ENCODE peak calls at places on chromosomes 1 and 21, in ten cellular contexts. One of them, this sample, is unnamed. For H3K4me1, the result is how much of the 10 kb centered on the place peaks cover.

GRCh38 chr1:38106726-38107125 is 60.1 kb upstream of the POU3F1 start:
- DNase-seq in HepG2: no peak
- DNase-seq in adrenal gland: no peak
- DNase-seq in tibial nerve: no peak
- DNase-seq in HCT116: no peak
- DNase-seq in heart left ventricle: no peak
- DNase-seq in A549: no peak
- DNase-seq in esophagus squamous epithelium: no peak
- DNase-seq in breast epithelium: no peak
- DNase-seq in IMR-90: no peak
- DNase-seq in this sample: no peak

GRCh38 chr1:20282544-20282943 is 8.1 kb upstream of the VWA5B1 start:
- DNase-seq in esophagus squamous epithelium: no peak
- DNase-seq in IMR-90: no peak
- DNase-seq in heart left ventricle: peak
- DNase-seq in HCT116: no peak
- DNase-seq in breast epithelium: peak
- DNase-seq in A549: no peak
- DNase-seq in tibial nerve: no peak
- DNase-seq in adrenal gland: no peak
- DNase-seq in HepG2: no peak
- DNase-seq in this sample: no peak

GRCh38 chr1:15956150-15956549 is 19.8 kb downstream of the ZBTB17 start:
- DNase-seq in tibial nerve: no peak
- DNase-seq in A549: no peak
- DNase-seq in esophagus squamous epithelium: no peak
- DNase-seq in breast epithelium: no peak
- DNase-seq in HepG2: no peak
- DNase-seq in HCT116: no peak
- DNase-seq in heart left ventricle: no peak
- DNase-seq in adrenal gland: no peak
- DNase-seq in IMR-90: peak
- DNase-seq in this sample: no peak

GRCh38 chr21:32728455-32729237 is 833 bp upstream of the SYNJ1 start:
- DNase-seq in HepG2: no peak
- DNase-seq in A549: peak
- DNase-seq in heart left ventricle: no peak
- DNase-seq in esophagus squamous epithelium: no peak
- DNase-seq in tibial nerve: peak
- DNase-seq in adrenal gland: no peak
- DNase-seq in HCT116: no peak
- DNase-seq in breast epithelium: no peak
- DNase-seq in IMR-90: no peak
- DNase-seq in this sample: no peak

GRCh38 chr21:31293986-31294385 is 50.1 kb downstream of the TIAM1 start:
- DNase-seq in breast epithelium: no peak
- DNase-seq in HCT116: peak
- DNase-seq in A549: no peak
- DNase-seq in tibial nerve: no peak
- DNase-seq in IMR-90: peak
- DNase-seq in HepG2: no peak
- DNase-seq in adrenal gland: no peak
- DNase-seq in esophagus squamous epithelium: no peak
- DNase-seq in heart left ventricle: no peak
- DNase-seq in this sample: no peak

GRCh38 chr1:79982218-79982617 is 975.7 kb upstream of the ADGRL4 start:
- DNase-seq in HCT116: no peak
- DNase-seq in heart left ventricle: peak
- DNase-seq in HepG2: no peak
- DNase-seq in adrenal gland: peak
- DNase-seq in breast epithelium: peak
- DNase-seq in tibial nerve: peak
- DNase-seq in esophagus squamous epithelium: no peak
- DNase-seq in IMR-90: peak
- DNase-seq in A549: no peak
- DNase-seq in this sample: peak

GRCh38 chr1:25022361-25023189 is 92.5 kb upstream of the RUNX3 start:
- DNase-seq in esophagus squamous epithelium: peak
- DNase-seq in HepG2: peak
- DNase-seq in heart left ventricle: peak
- DNase-seq in HCT116: peak
- DNase-seq in A549: peak
- DNase-seq in breast epithelium: peak
- DNase-seq in adrenal gland: peak
- DNase-seq in tibial nerve: peak
- DNase-seq in IMR-90: peak
- DNase-seq in this sample: no peak

GRCh38 chr1:40951943-40952743 is 27.4 kb upstream of the CTPS1 start:
- DNase-seq in esophagus squamous epithelium: no peak
- DNase-seq in adrenal gland: peak
- DNase-seq in A549: peak
- DNase-seq in HepG2: peak
- DNase-seq in tibial nerve: peak
- DNase-seq in HCT116: peak
- DNase-seq in breast epithelium: peak
- DNase-seq in IMR-90: peak
- DNase-seq in heart left ventricle: peak
- DNase-seq in this sample: peak

GRCh38 chr1:238113222-238113621 is 222.5 kb upstream of the ZP4 start:
- DNase-seq in IMR-90: no peak
- DNase-seq in adrenal gland: no peak
- DNase-seq in tibial nerve: no peak
- DNase-seq in HCT116: no peak
- DNase-seq in heart left ventricle: no peak
- DNase-seq in A549: no peak
- DNase-seq in breast epithelium: no peak
- DNase-seq in HepG2: no peak
- DNase-seq in esophagus squamous epithelium: no peak
- DNase-seq in this sample: no peak

GRCh38 chr21:45516071-45516670 is 26.1 kb downstream of the SLC19A1 start:
- DNase-seq in A549: no peak
- DNase-seq in breast epithelium: no peak
- DNase-seq in tibial nerve: no peak
- DNase-seq in heart left ventricle: peak
- DNase-seq in HCT116: no peak
- DNase-seq in adrenal gland: peak
- DNase-seq in esophagus squamous epithelium: no peak
- DNase-seq in IMR-90: no peak
- DNase-seq in HepG2: no peak
- DNase-seq in this sample: no peak

GRCh38 chr21:44986471-44987291 is 46.9 kb downstream of the SLX9 start:
- DNase-seq in IMR-90: no peak
- DNase-seq in A549: no peak
- DNase-seq in tibial nerve: no peak
- DNase-seq in esophagus squamous epithelium: no peak
- DNase-seq in adrenal gland: peak
- DNase-seq in HCT116: no peak
- DNase-seq in HepG2: no peak
- DNase-seq in breast epithelium: no peak
- DNase-seq in heart left ventricle: peak
- DNase-seq in this sample: peak

GRCh38 chr1:63828322-63829044 is 54.7 kb downstream of the ROR1 start:
- DNase-seq in heart left ventricle: no peak
- DNase-seq in adrenal gland: no peak
- DNase-seq in esophagus squamous epithelium: no peak
- DNase-seq in A549: no peak
- DNase-seq in tibial nerve: no peak
- DNase-seq in breast epithelium: no peak
- DNase-seq in HCT116: no peak
- DNase-seq in HepG2: no peak
- DNase-seq in IMR-90: no peak
- DNase-seq in this sample: no peak

GRCh38 chr1:151728151-151728711 is 6.9 kb downstream of the RIIAD1 start:
- DNase-seq in adrenal gland: no peak
- DNase-seq in tibial nerve: no peak
- DNase-seq in esophagus squamous epithelium: no peak
- DNase-seq in HCT116: no peak
- DNase-seq in A549: no peak
- DNase-seq in breast epithelium: no peak
- DNase-seq in HepG2: no peak
- DNase-seq in heart left ventricle: no peak
- DNase-seq in IMR-90: peak
- DNase-seq in this sample: no peak

GRCh38 chr1:113046569-113046968 is 26.4 kb upstream of the LRIG2 start:
- DNase-seq in breast epithelium: no peak
- DNase-seq in A549: no peak
- DNase-seq in heart left ventricle: no peak
- DNase-seq in HCT116: no peak
- DNase-seq in tibial nerve: no peak
- DNase-seq in HepG2: no peak
- DNase-seq in adrenal gland: no peak
- DNase-seq in IMR-90: no peak
- DNase-seq in esophagus squamous epithelium: no peak
- DNase-seq in this sample: no peak

DNA sequence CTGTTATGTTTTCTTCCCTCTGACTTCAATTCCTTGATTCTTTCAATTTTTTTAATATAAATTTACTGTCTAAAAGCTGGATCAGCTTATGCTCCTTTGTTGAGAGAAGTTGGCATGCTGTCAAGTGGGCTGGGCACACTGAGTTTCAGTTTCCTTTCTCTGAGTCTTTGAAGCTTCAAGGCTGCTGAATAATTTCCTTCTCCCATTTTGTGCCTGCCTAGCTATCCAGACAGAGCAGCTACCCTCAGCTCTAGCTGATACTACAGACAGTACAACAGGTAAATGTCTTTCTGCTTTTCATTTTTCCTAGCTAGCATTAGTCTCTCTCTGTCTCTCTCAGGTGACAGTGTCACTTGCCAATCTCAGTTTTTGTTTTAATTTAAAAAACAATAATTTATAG is at the start of gene IFI44:
- DNase-seq in HCT116: no peak
- DNase-seq in tibial nerve: peak
- DNase-seq in A549: no peak
- DNase-seq in IMR-90: peak
- DNase-seq in breast epithelium: peak
- DNase-seq in heart left ventricle: peak
- DNase-seq in esophagus squamous epithelium: no peak
- DNase-seq in HepG2: no peak
- DNase-seq in adrenal gland: peak
- DNase-seq in this sample: peak
- H3K4me3 ChIP-seq in HCT116: no peak
- H3K4me3 ChIP-seq in tibial nerve: peak
- H3K4me3 ChIP-seq in A549: no peak
- H3K4me3 ChIP-seq in IMR-90: peak
- H3K4me3 ChIP-seq in breast epithelium: peak
- H3K4me3 ChIP-seq in heart left ventricle: peak
- H3K4me3 ChIP-seq in esophagus squamous epithelium: peak
- H3K4me3 ChIP-seq in HepG2: no peak
- H3K4me3 ChIP-seq in adrenal gland: no peak
- H3K4me3 ChIP-seq in this sample: peak

DNA sequence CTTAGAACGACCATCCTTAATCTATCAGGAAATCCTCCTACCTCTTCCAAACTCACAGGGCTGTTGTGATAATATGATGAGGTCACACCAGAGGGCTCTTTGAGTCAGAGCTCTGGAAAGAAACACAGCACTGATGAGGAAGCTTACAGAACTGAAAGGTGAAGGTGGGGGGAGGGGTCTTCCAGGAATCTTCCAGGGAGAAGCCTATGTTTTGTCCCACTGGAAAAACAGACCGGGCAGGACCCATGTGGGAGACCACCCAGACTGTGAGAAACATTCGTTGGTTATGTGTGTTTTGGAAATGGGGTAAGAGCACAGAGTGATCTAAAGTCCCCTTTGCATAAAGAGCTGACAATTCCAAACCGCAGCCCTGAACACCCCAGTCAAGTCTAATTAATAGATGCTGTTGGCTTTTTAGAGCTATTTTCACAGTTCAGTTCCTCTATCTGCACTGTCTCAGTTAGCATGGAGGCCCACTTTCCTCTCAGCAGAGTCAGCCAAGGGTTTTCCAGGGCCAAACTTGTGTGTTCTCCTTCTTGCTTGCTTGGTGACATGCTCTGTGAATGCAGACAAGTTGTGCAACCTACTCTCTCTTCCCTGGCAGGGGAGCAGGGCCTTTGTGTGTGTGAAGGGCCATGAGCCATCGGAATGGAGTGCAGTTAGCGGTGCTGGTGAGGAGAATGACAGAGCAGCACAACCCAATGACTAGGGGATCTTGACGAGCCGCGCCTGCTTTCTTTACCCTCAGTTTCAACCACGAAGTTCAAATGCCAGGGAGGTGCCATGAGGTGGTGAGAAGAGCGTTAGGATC is 12.3 kb downstream of the PHLDA3 start:
- DNase-seq in tibial nerve: peak
- DNase-seq in A549: no peak
- DNase-seq in IMR-90: peak
- DNase-seq in HCT116: no peak
- DNase-seq in breast epithelium: peak
- DNase-seq in HepG2: peak
- DNase-seq in adrenal gland: peak
- DNase-seq in heart left ventricle: no peak
- DNase-seq in esophagus squamous epithelium: no peak
- DNase-seq in this sample: no peak
- TF ChIP-seq POLR2A in tibial nerve: peak
- TF ChIP-seq POLR2A in A549: no peak
- TF ChIP-seq POLR2A in IMR-90: no peak
- TF ChIP-seq POLR2A in HCT116: no peak
- TF ChIP-seq POLR2A in breast epithelium: no peak
- TF ChIP-seq POLR2A in HepG2: no peak
- TF ChIP-seq POLR2A in adrenal gland: no peak
- TF ChIP-seq POLR2A in heart left ventricle: no peak
- TF ChIP-seq POLR2A in esophagus squamous epithelium: no peak
- TF ChIP-seq POLR2A in this sample: no peak

GRCh38 chr21:18460979-18461378 is 57.4 kb upstream of the TMPRSS15 start:
- DNase-seq in HCT116: no peak
- DNase-seq in IMR-90: no peak
- DNase-seq in breast epithelium: no peak
- DNase-seq in tibial nerve: no peak
- DNase-seq in heart left ventricle: no peak
- DNase-seq in HepG2: no peak
- DNase-seq in adrenal gland: no peak
- DNase-seq in A549: no peak
- DNase-seq in esophagus squamous epithelium: no peak
- DNase-seq in this sample: no peak
- H3K4me1 ChIP-seq in HCT116: under half
- H3K4me1 ChIP-seq in IMR-90: under half
- H3K4me1 ChIP-seq in breast epithelium: under half
- H3K4me1 ChIP-seq in tibial nerve: under half
- H3K4me1 ChIP-seq in heart left ventricle: under half
- H3K4me1 ChIP-seq in HepG2: under half
- H3K4me1 ChIP-seq in adrenal gland: under half
- H3K4me1 ChIP-seq in A549: under half
- H3K4me1 ChIP-seq in esophagus squamous epithelium: under half
- H3K4me1 ChIP-seq in this sample: under half

GRCh38 chr1:27960762-27961645 is 1.2 kb downstream of the XKR8 start:
- DNase-seq in adrenal gland: peak
- DNase-seq in HCT116: no peak
- DNase-seq in IMR-90: no peak
- DNase-seq in HepG2: no peak
- DNase-seq in esophagus squamous epithelium: no peak
- DNase-seq in heart left ventricle: no peak
- DNase-seq in breast epithelium: no peak
- DNase-seq in A549: no peak
- DNase-seq in tibial nerve: no peak
- DNase-seq in this sample: no peak
- H3K4me3 ChIP-seq in adrenal gland: no peak
- H3K4me3 ChIP-seq in HCT116: peak
- H3K4me3 ChIP-seq in IMR-90: peak
- H3K4me3 ChIP-seq in HepG2: peak
- H3K4me3 ChIP-seq in esophagus squamous epithelium: peak
- H3K4me3 ChIP-seq in heart left ventricle: peak
- H3K4me3 ChIP-seq in breast epithelium: peak
- H3K4me3 ChIP-seq in A549: no peak
- H3K4me3 ChIP-seq in tibial nerve: peak
- H3K4me3 ChIP-seq in this sample: peak